ENCODE peak calls at places on chromosomes 13 and 19, in four cellular contexts. K, U, O and J are unnamed samples.

GRCh38 chr13:76725211-76725610 is 161.0 kb downstream of the KCTD12 start:
- DNase-seq in K (no peak), U (no peak), O (no peak), J (no peak)

GRCh38 chr13:108974686-108975085 is 345.3 kb downstream of the MYO16 start:
- DNase-seq in K (no peak), U (no peak), O (no peak), J (no peak)

GRCh38 chr19:4136680-4137088 is 12.8 kb upstream of the MAP2K2 start:
- DNase-seq in K (no peak), U (no peak), O (no peak), J (no peak)

GRCh38 chr13:48919750-48920149 is 56.0 kb upstream of the FNDC3A start:
- DNase-seq in K (no peak), U (no peak), O (no peak), J (no peak)

GRCh38 chr19:7188682-7189629 is 105.3 kb downstream of the INSR start:
- DNase-seq in K (peak; percentile 72), U (no peak), O (no peak), J (no peak)

GRCh38 chr19:1758231-1758577 is 4.9 kb downstream of the ONECUT3 start:
- DNase-seq in K (no peak), U (no peak), O (no peak), J (no peak)

GRCh38 chr19:13795595-13796300 is 505 bp downstream of the ZSWIM4 start:
- DNase-seq in K (no peak), U (peak; percentile 39), O (no peak), J (no peak)

GRCh38 chr19:7751157-7751783 is 3.9 kb upstream of the CD209 start:
- DNase-seq in K (no peak), U (no peak), O (no peak), J (peak; percentile 45)

GRCh38 chr19:18029617-18030338 is 21.8 kb downstream of the ARRDC2 start:
- DNase-seq in K (no peak), U (peak; percentile 27), O (no peak), J (no peak)

GRCh38 chr19:14248578-14249011 is 42.6 kb upstream of the ADGRL1 start:
- DNase-seq in K (peak; percentile 40), U (peak; percentile 93), O (no peak), J (no peak)

GRCh38 chr19:52142001-52142595 is 2.4 kb upstream of the ZNF616 start:
- DNase-seq in K (no peak), U (no peak), O (no peak), J (no peak)

GRCh38 chr13:67736646-67737420 is 506.7 kb upstream of the PCDH9 start:
- DNase-seq in K (no peak), U (no peak), O (no peak), J (no peak)

GRCh38 chr13:30551194-30551593 is 66.5 kb upstream of the USPL1 start:
- DNase-seq in K (no peak), U (no peak), O (no peak), J (no peak)